ENCODE peak calls at places on chromosomes 2 and 18, in five cellular contexts. H, W, E, S and I are unnamed samples.
A peak's percentile ranks its signal among the peaks of the same experiment; 100 is the strongest.

GRCh38 chr2:75545917-75546316 is 14.8 kb downstream of the EVA1A start:
- DNase-seq in H (no peak), W (no peak), E (no peak), S (no peak), I (no peak)

GRCh38 chr2:190679813-190680591 is 31.1 kb downstream of the NAB1 start:
- DNase-seq in H (peak; percentile 37), W (peak; percentile 57), E (peak; percentile 29), S (no peak), I (peak; percentile 76)

GRCh38 chr2:101440127-101440738 is 34.7 kb downstream of the RFX8 start:
- DNase-seq in H (peak; percentile 71), W (no peak), E (no peak), S (no peak), I (no peak)

GRCh38 chr2:201751566-201751965 is 29.2 kb downstream of the ALS2 start:
- DNase-seq in H (no peak), W (no peak), E (no peak), S (no peak), I (no peak)

GRCh38 chr18:21215480-21215879 is 26.6 kb upstream of the GREB1L start:
- DNase-seq in H (no peak), W (no peak), E (no peak), S (no peak), I (no peak)

GRCh38 chr18:28650860-28651259 is 473.9 kb upstream of the CDH2 start:
- DNase-seq in H (no peak), W (no peak), E (no peak), S (no peak), I (no peak)

GRCh38 chr2:15756882-15757819 is 165.5 kb downstream of the DDX1 start:
- DNase-seq in H (no peak), W (no peak), E (no peak), S (no peak), I (no peak)

GRCh38 chr2:16226942-16227664 is 286.8 kb downstream of the MYCN start:
- DNase-seq in H (no peak), W (no peak), E (no peak), S (no peak), I (no peak)

GRCh38 chr2:70008290-70008689 is 46.9 kb upstream of the ASPRV1 start:
- DNase-seq in H (no peak), W (no peak), E (no peak), S (no peak), I (no peak)

GRCh38 chr2:241741016-241741415 is 6.6 kb downstream of the D2HGDH start:
- DNase-seq in H (no peak), W (no peak), E (no peak), S (no peak), I (no peak)

GRCh38 chr18:38539871-38540270 is 974.3 kb upstream of the CELF4 start:
- DNase-seq in H (no peak), W (no peak), E (no peak), S (no peak), I (no peak)

GRCh38 chr2:217316743-217317142 is 456.9 kb upstream of the TNP1 start:
- DNase-seq in H (no peak), W (no peak), E (no peak), S (no peak), I (no peak)

GRCh38 chr2:96662360-96662759 is 19.8 kb downstream of the FER1L5 start:
- DNase-seq in H (no peak), W (no peak), E (no peak), S (no peak), I (no peak)

GRCh38 chr18:46324556-46324955 is 220.4 kb downstream of the HAUS1 start:
- DNase-seq in H (no peak), W (no peak), E (peak; percentile 46), S (peak; percentile 58), I (no peak)

GRCh38 chr2:53640466-53640865 is 127.1 kb upstream of the CHAC2 start:
- DNase-seq in H (no peak), W (no peak), E (no peak), S (no peak), I (no peak)

GRCh38 chr2:164840458-164840929 is 1.1 kb downstream of the COBLL1 start:
- DNase-seq in H (peak; percentile 53), W (peak; percentile 25), E (no peak), S (peak; percentile 48), I (no peak)

GRCh38 chr2:24463271-24463670 is 27.8 kb upstream of the NCOA1 start:
- DNase-seq in H (no peak), W (no peak), E (no peak), S (no peak), I (no peak)

GRCh38 chr2:30243231-30243630 is 11.9 kb downstream of the LBH start:
- DNase-seq in H (no peak), W (no peak), E (no peak), S (no peak), I (no peak)

GRCh38 chr2:219252900-219253752 is at the start of gene TUBA4B:
- DNase-seq in H (peak; percentile 53), W (peak; percentile 31), E (peak; percentile 40), S (peak; percentile 72), I (peak; percentile 52)

GRCh38 chr2:109331864-109332848 is 203.2 kb downstream of the SH3RF3 start:
- DNase-seq in H (peak; percentile 88), W (peak; percentile 69), E (peak; percentile 93), S (peak; percentile 93), I (no peak)

GRCh38 chr2:224971214-224971613 is 71.1 kb downstream of the DOCK10 start:
- DNase-seq in H (no peak), W (no peak), E (no peak), S (peak; percentile 47), I (no peak)

GRCh38 chr18:68520406-68521075 is 194.4 kb downstream of the TMX3 start:
- DNase-seq in H (no peak), W (no peak), E (peak; percentile 54), S (no peak), I (no peak)

GRCh38 chr18:68494802-68495560 is 219.9 kb downstream of the TMX3 start:
- DNase-seq in H (no peak), W (no peak), E (peak; percentile 83), S (peak; percentile 1), I (no peak)

GRCh38 chr2:9761547-9761946 is 81.7 kb upstream of the TAF1B start:
- DNase-seq in H (peak; percentile 47), W (no peak), E (no peak), S (no peak), I (no peak)

GRCh38 chr2:9760911-9761228 is 82.4 kb upstream of the TAF1B start:
- DNase-seq in H (no peak), W (no peak), E (no peak), S (no peak), I (no peak)

GRCh38 chr2:9764153-9764778 is 79.0 kb upstream of the TAF1B start:
- DNase-seq in H (no peak), W (no peak), E (no peak), S (no peak), I (no peak)

GRCh38 chr2:9763356-9764152 is 79.7 kb upstream of the TAF1B start:
- DNase-seq in H (peak; percentile 16), W (no peak), E (no peak), S (no peak), I (no peak)

DNA sequence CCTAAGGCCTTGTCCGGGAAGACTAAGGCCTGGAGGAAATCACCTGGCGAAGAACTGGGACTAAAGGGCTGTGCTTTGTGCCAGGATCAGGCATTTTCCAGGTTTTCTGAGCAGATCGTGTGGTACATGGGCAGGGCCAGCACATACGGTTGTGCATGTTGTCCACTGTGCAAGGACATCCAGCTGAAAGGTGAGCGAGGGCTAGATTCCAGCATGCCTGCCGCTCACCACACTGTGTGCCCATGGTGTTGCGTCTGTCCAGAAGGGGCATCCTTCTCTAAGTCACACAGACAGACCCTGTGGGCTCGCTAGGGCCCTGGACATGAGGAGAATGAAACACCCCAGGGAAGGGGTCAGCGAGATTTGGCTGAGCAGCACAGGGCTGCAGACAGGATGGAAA is 80.3 kb upstream of the TAF1B start:
- DNase-seq in H (no peak), W (no peak), E (no peak), S (no peak), I (no peak)
- TF ChIP-seq CTCF in H (no peak), W (no peak), E (no peak), S (no peak), I (no peak)

GRCh38 chr2:168338803-168339437 is 91.5 kb upstream of the STK39 start:
- DNase-seq in H (no peak), W (no peak), E (no peak), S (no peak), I (no peak)

GRCh38 chr2:168338292-168338691 is 90.9 kb upstream of the STK39 start:
- DNase-seq in H (no peak), W (no peak), E (no peak), S (no peak), I (no peak)

GRCh38 chr2:168340931-168341330 is 93.5 kb upstream of the STK39 start:
- DNase-seq in H (no peak), W (no peak), E (no peak), S (no peak), I (no peak)

GRCh38 chr2:168336786-168337388 is 89.5 kb upstream of the STK39 start:
- DNase-seq in H (no peak), W (no peak), E (no peak), S (peak; percentile 71), I (no peak)
- TF ChIP-seq CTCF in H (peak; percentile 44), W (no peak), E (no peak), S (peak; percentile 30), I (no peak)

GRCh38 chr2:133382561-133382960 is 185.7 kb downstream of the NCKAP5 start:
- DNase-seq in H (no peak), W (no peak), E (no peak), S (no peak), I (no peak)
- TF ChIP-seq CTCF in H (no peak), W (no peak), E (no peak), S (no peak), I (no peak)

DNA sequence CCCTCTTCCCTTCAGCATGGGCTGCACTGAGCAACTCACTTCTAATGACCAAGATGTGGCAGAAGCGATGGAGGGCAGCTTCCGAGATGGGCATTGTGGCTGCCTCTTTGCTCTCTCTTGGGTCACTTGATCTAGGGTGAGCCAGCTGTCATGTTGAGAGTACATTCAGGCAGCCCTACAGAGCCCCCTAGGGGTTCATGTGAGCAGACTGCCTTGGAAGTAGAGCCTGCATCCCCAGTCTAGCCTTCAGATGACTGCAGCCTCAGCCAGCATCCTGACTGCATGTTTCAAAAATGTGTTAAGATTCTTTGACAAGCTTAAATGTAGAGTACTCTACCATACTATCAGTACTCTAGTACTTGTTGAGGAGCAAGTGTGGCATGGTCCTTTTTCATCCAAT is 143.9 kb downstream of the NCK2 start:
- DNase-seq in H (no peak), W (no peak), E (no peak), S (no peak), I (no peak)
- TF ChIP-seq CTCF in H (no peak), W (no peak), E (no peak), S (no peak), I (no peak)

GRCh38 chr2:78051480-78051879 is 529.3 kb upstream of the LRRTM4 start:
- DNase-seq in H (no peak), W (no peak), E (no peak), S (no peak), I (no peak)

GRCh38 chr2:78061301-78061700 is 539.1 kb upstream of the LRRTM4 start:
- DNase-seq in H (no peak), W (no peak), E (no peak), S (no peak), I (no peak)

GRCh38 chr2:78056976-78057375 is 534.8 kb upstream of the LRRTM4 start:
- DNase-seq in H (no peak), W (no peak), E (no peak), S (no peak), I (no peak)
- TF ChIP-seq CTCF in H (no peak), W (no peak), E (no peak), S (no peak), I (no peak)